ENCODE peak calls at places on chromosomes 5 and 9, in ten cellular contexts. O is amniotic stem cell; A is CD8-positive, alpha-beta T cell; V is iris pigment epithelial cell; R is naive thymus-derived CD8-positive, alpha-beta T cell; W is stimulated activated CD8-positive, alpha-beta memory T cell treated with anti-CD3 and anti-CD28 coated beads, Interleukin-7, amount 100 ng/mL, for 48 hours; D is NCI-H2171 treated with DMSO at 0.1 percent for 48 hours; P is islet precursor cell; H is GM03348; G is HCEC 1CT. J is an unnamed sample.

GRCh38 chr9:12776775-12777055 is 1.9 kb downstream of the LURAP1L start:
- DNase-seq in R (no peak), W (no peak), A (no peak), H (peak), D (no peak), O (no peak), V (peak), G (peak), P (no peak), J (no peak)

GRCh38 chr5:169424956-169425318 is 124.0 kb upstream of the SLIT3 start:
- DNase-seq in G (no peak), P (no peak), A (no peak), O (no peak), D (no peak), R (no peak), V (no peak), H (no peak), W (no peak), J (no peak)

GRCh38 chr9:34123682-34124081 is 2.8 kb downstream of the DCAF12 start:
- DNase-seq in P (no peak), R (peak), O (no peak), H (no peak), D (no peak), V (no peak), W (no peak), G (no peak), A (no peak), J (no peak)

GRCh38 chr5:158832736-158833135 is 267.0 kb downstream of the EBF1 start:
- DNase-seq in A (no peak), H (peak), G (no peak), P (no peak), O (no peak), V (no peak), W (no peak), D (no peak), R (no peak), J (no peak)

GRCh38 chr5:153798830-153799229 is 239.9 kb downstream of the FAM114A2 start:
- DNase-seq in P (no peak), O (no peak), H (no peak), D (peak), G (no peak), W (no peak), V (no peak), A (no peak), R (no peak), J (no peak)

GRCh38 chr9:136110082-136111061 is 8.3 kb downstream of the TMEM250 start:
- DNase-seq in D (peak), A (no peak), R (peak), O (no peak), V (peak), H (no peak), P (no peak), W (no peak), G (no peak), J (peak)

GRCh38 chr9:124684140-124684539 is 87.0 kb downstream of the NR6A1 start:
- DNase-seq in R (no peak), P (no peak), G (no peak), A (no peak), D (no peak), V (no peak), H (no peak), W (no peak), O (no peak), J (no peak)

GRCh38 chr5:102421647-102422046 is 77.2 kb downstream of the SLCO6A1 start:
- DNase-seq in A (no peak), D (no peak), V (no peak), G (no peak), W (no peak), O (no peak), R (no peak), P (peak), H (no peak), J (no peak)

GRCh38 chr5:170523129-170523497 is 19.3 kb downstream of the KCNIP1 start:
- DNase-seq in W (no peak), R (no peak), P (no peak), O (no peak), V (no peak), D (peak), G (no peak), H (no peak), A (no peak), J (no peak)

GRCh38 chr5:113748403-113748802 is 234.9 kb downstream of the YTHDC2 start:
- DNase-seq in P (no peak), W (no peak), H (no peak), A (no peak), V (no peak), D (no peak), O (no peak), R (no peak), G (no peak), J (no peak)

GRCh38 chr9:124770359-124771020 is 621 bp downstream of the NR6A1 start:
- DNase-seq in R (peak), H (no peak), V (no peak), O (no peak), G (no peak), P (no peak), D (peak), W (no peak), A (no peak), J (peak)

GRCh38 chr9:124480621-124480981 is 26.6 kb downstream of the NR5A1 start:
- DNase-seq in P (peak), D (peak), W (no peak), G (peak), H (peak), R (no peak), V (peak), O (no peak), A (no peak), J (peak)

GRCh38 chr5:124371121-124371706 is 375.2 kb downstream of the ZNF608 start:
- DNase-seq in P (no peak), R (no peak), V (no peak), A (no peak), H (no peak), O (no peak), D (no peak), W (no peak), G (peak), J (no peak)

GRCh38 chr9:99004115-99004514 is 60.4 kb downstream of the COL15A1 start:
- DNase-seq in A (no peak), V (no peak), H (no peak), P (peak), R (no peak), D (no peak), W (no peak), O (no peak), G (no peak), J (no peak)

GRCh38 chr5:117261948-117262606 is 687.5 kb upstream of the SEMA6A start:
- DNase-seq in V (no peak), W (no peak), A (no peak), O (no peak), D (no peak), R (no peak), P (no peak), G (no peak), H (no peak), J (no peak)

GRCh38 chr9:112037281-112038016 is 137.6 kb downstream of the SUSD1 start:
- DNase-seq in P (no peak), W (peak), O (peak), R (peak), A (peak), D (no peak), H (peak), G (peak), V (peak), J (peak)

GRCh38 chr5:131114754-131115153 is 50.3 kb downstream of the HINT1 start:
- DNase-seq in H (no peak), V (no peak), A (no peak), W (no peak), P (no peak), R (no peak), D (no peak), O (no peak), G (no peak), J (no peak)

GRCh38 chr5:173329370-173330150 is 1.3 kb upstream of the STC2 start:
- DNase-seq in G (peak), H (peak), A (no peak), P (peak), O (no peak), R (no peak), D (peak), W (peak), V (no peak), J (peak)

GRCh38 chr9:129278391-129279237 is 100.6 kb upstream of the IER5L start:
- DNase-seq in R (no peak), V (peak), A (no peak), P (peak), H (peak), O (no peak), W (no peak), D (peak), G (no peak), J (peak)

GRCh38 chr9:89522261-89522978 is 24.5 kb upstream of the SEMA4D start:
- DNase-seq in D (no peak), G (no peak), P (no peak), H (no peak), R (peak), A (peak), W (peak), V (no peak), O (no peak), J (no peak)

GRCh38 chr5:30040483-30041116 is 1152.9 kb upstream of the CDH6 start:
- DNase-seq in V (peak), H (peak), A (no peak), G (peak), P (peak), O (no peak), W (no peak), R (no peak), D (peak), J (peak)

GRCh38 chr5:16626696-16627264 is 10.0 kb upstream of the RETREG1 start:
- DNase-seq in V (peak), P (no peak), O (no peak), A (no peak), R (peak), G (no peak), D (no peak), H (no peak), W (no peak), J (no peak)

GRCh38 chr9:92654481-92655301 is 15.2 kb downstream of the IPPK start:
- DNase-seq in D (no peak), W (no peak), G (no peak), R (no peak), H (peak), O (no peak), A (no peak), P (no peak), V (no peak), J (no peak)

GRCh38 chr5:174134545-174134944 is 89.0 kb downstream of the NSG2 start:
- DNase-seq in A (no peak), W (no peak), G (no peak), D (no peak), R (no peak), P (no peak), H (no peak), V (no peak), O (no peak), J (no peak)

GRCh38 chr5:38650540-38651275 is 94.3 kb upstream of the LIFR start:
- DNase-seq in V (peak), G (no peak), A (no peak), D (no peak), H (no peak), W (no peak), P (no peak), O (no peak), R (no peak), J (peak)

GRCh38 chr5:96388186-96388585 is 44.9 kb downstream of the PCSK1 start:
- DNase-seq in O (peak), A (no peak), G (peak), H (no peak), W (no peak), D (no peak), P (no peak), R (no peak), V (peak), J (no peak)

GRCh38 chr5:137075163-137075970 is 423.8 kb downstream of the SPOCK1 start:
- DNase-seq in D (peak), V (peak), H (peak), O (no peak), R (no peak), P (peak), A (no peak), W (peak), G (no peak), J (peak)

GRCh38 chr9:29203216-29203930 is 1630.1 kb upstream of the C9orf72 start:
- DNase-seq in O (no peak), A (no peak), P (no peak), W (no peak), D (no peak), H (no peak), V (no peak), R (no peak), G (no peak), J (no peak)

GRCh38 chr5:111454198-111454606 is 58.1 kb downstream of the STARD4 start:
- DNase-seq in W (no peak), A (no peak), D (peak), P (no peak), V (peak), H (no peak), O (no peak), R (no peak), G (peak), J (no peak)

GRCh38 chr9:20496328-20496727 is 126.0 kb downstream of the MLLT3 start:
- DNase-seq in P (no peak), G (no peak), D (no peak), O (no peak), W (no peak), H (no peak), R (no peak), V (no peak), A (no peak), J (no peak)

GRCh38 chr9:119322137-119322695 is 47.0 kb downstream of the BRINP1 start:
- DNase-seq in G (no peak), V (peak), H (peak), A (no peak), O (no peak), D (no peak), W (no peak), R (no peak), P (peak), J (no peak)

GRCh38 chr9:134327671-134328231 is 1.5 kb downstream of the RXRA start:
- DNase-seq in A (no peak), R (no peak), P (no peak), V (no peak), O (no peak), H (no peak), W (no peak), G (no peak), D (no peak), J (no peak)

GRCh38 chr5:82641362-82641988 is 363.3 kb upstream of the RPS23 start:
- DNase-seq in R (peak), W (no peak), V (peak), O (peak), H (peak), P (no peak), A (no peak), D (peak), G (peak), J (peak)